ENCODE peak calls at places on chromosomes 11 and 22, in ten cellular contexts. F is CD4-positive, alpha-beta T cell; L is GM23338; Q is A549; M is naive thymus-derived CD8-positive, alpha-beta T cell; I is cerebellum; A is activated naive CD4-positive, alpha-beta T cell treated with anti-CD3 and anti-CD28 coated beads, Interleukin-2, amount 50 U/mL, for 16 hours; V is PC-9; P is activated CD4-positive, CD25-positive, alpha-beta regulatory T cell treated with anti-CD3 and anti-CD28 coated beads, Interleukin-2, amount 50 U/mL, for 72 hours; W is lung. G is an unnamed sample.

GRCh38 chr22:49678137-49678841 is 149.4 kb downstream of the BRD1 start:
- DNase-seq in F (no peak), L (no peak), Q (no peak), M (no peak), I (no peak), A (no peak), V (no peak), P (peak), W (no peak), G (no peak)

GRCh38 chr11:60764879-60765278 is 8.2 kb downstream of the MS4A15 start:
- DNase-seq in F (no peak), L (peak), Q (no peak), M (no peak), I (no peak), A (no peak), V (no peak), P (no peak), W (no peak), G (peak)

GRCh38 chr11:70410276-70410675 is 11.9 kb downstream of the CTTN start:
- DNase-seq in F (no peak), L (no peak), Q (no peak), M (no peak), I (no peak), A (no peak), V (no peak), P (no peak), W (no peak), G (no peak)

GRCh38 chr22:32623943-32624342 is 149.3 kb downstream of the FBXO7 start:
- DNase-seq in F (no peak), L (no peak), Q (no peak), M (no peak), I (no peak), A (no peak), V (no peak), P (no peak), W (peak), G (no peak)

GRCh38 chr22:17366329-17366728 is 2.9 kb upstream of the CECR2 start:
- DNase-seq in F (no peak), L (no peak), Q (no peak), M (no peak), I (no peak), A (no peak), V (no peak), P (no peak), W (no peak), G (no peak)

GRCh38 chr11:9951714-9952275 is 287.9 kb downstream of the SWAP70 start:
- DNase-seq in F (no peak), L (no peak), Q (no peak), M (no peak), I (no peak), A (no peak), V (no peak), P (no peak), W (no peak), G (no peak)

GRCh38 chr11:94424662-94425061 is 23.4 kb upstream of the GPR83 start:
- DNase-seq in F (no peak), L (no peak), Q (no peak), M (no peak), I (no peak), A (no peak), V (no peak), P (no peak), W (no peak), G (no peak)

GRCh38 chr22:41305646-41306045 is 4.3 kb downstream of the ZC3H7B start:
- DNase-seq in F (no peak), L (no peak), Q (peak), M (no peak), I (no peak), A (no peak), V (no peak), P (no peak), W (no peak), G (no peak)

GRCh38 chr11:109885006-109885405 is 208.2 kb upstream of the ZC3H12C start:
- DNase-seq in F (no peak), L (no peak), Q (no peak), M (no peak), I (no peak), A (no peak), V (no peak), P (no peak), W (no peak), G (no peak)

GRCh38 chr22:38494498-38494897 is 11.6 kb downstream of the DDX17 start:
- DNase-seq in F (no peak), L (no peak), Q (no peak), M (no peak), I (no peak), A (no peak), V (no peak), P (no peak), W (no peak), G (peak)

GRCh38 chr11:131609317-131609716 is 238.9 kb downstream of the NTM start:
- DNase-seq in F (no peak), L (no peak), Q (no peak), M (no peak), I (no peak), A (no peak), V (no peak), P (no peak), W (no peak), G (no peak)

G was measured in Jurkat, Clone E6-1.